ENCODE peak calls at places on chromosomes 4 and X, in six cellular contexts. H is HFF-Myc; S is pancreas; N is bronchial epithelial cell; E is hypothalamus; R is naive thymus-derived CD4-positive, alpha-beta T cell. B is an unnamed sample.

GRCh38 chr4:54400802-54401201 is 171.7 kb downstream of the PDGFRA start:
- DNase-seq in H (peak), S (no peak), N (peak), E (peak), R (no peak), B (no peak)

GRCh38 chrX:115957862-115958490 is 212.6 kb upstream of the AGTR2 start:
- DNase-seq in H (no peak), S (no peak), N (no peak), E (peak), R (no peak), B (no peak)

GRCh38 chr4:126756050-126756809 is 876.5 kb upstream of the INTU start:
- DNase-seq in H (no peak), S (no peak), N (no peak), E (no peak), R (no peak), B (no peak)

GRCh38 chr4:166012129-166013078 is 139.4 kb downstream of the TLL1 start:
- DNase-seq in H (no peak), S (no peak), N (peak), E (no peak), R (no peak), B (peak)

GRCh38 chr4:78426972-78427371 is 124.6 kb upstream of the ANXA3 start:
- DNase-seq in H (no peak), S (no peak), N (no peak), E (no peak), R (no peak), B (no peak)

GRCh38 chr4:148843625-148844024 is 401.4 kb upstream of the NR3C2 start:
- DNase-seq in H (no peak), S (no peak), N (no peak), E (no peak), R (no peak), B (no peak)

GRCh38 chrX:154987940-154988339 is 34.6 kb downstream of the F8 start:
- DNase-seq in H (no peak), S (no peak), N (no peak), E (no peak), R (no peak), B (no peak)

GRCh38 chr4:90127223-90127705 is at the start of gene CCSER1:
- DNase-seq in H (no peak), S (peak), N (peak), E (peak), R (peak), B (no peak)

GRCh38 chr4:26132858-26133257 is 188.0 kb upstream of the RBPJ start:
- DNase-seq in H (no peak), S (no peak), N (no peak), E (no peak), R (no peak), B (no peak)

GRCh38 chrX:47458528-47458927 is 24.5 kb downstream of the ZNF41 start:
- DNase-seq in H (no peak), S (no peak), N (no peak), E (no peak), R (no peak), B (no peak)

GRCh38 chr4:73573794-73574528 is 46.3 kb downstream of the RASSF6 start:
- DNase-seq in H (peak), S (peak), N (peak), E (peak), R (no peak), B (peak)

GRCh38 chr4:78758105-78758504 is 18.0 kb upstream of the BMP2K start:
- DNase-seq in H (no peak), S (no peak), N (no peak), E (no peak), R (no peak), B (no peak)

GRCh38 chr4:158588777-158589176 is 67.1 kb downstream of the RXFP1 start:
- DNase-seq in H (no peak), S (no peak), N (no peak), E (no peak), R (no peak), B (no peak)

GRCh38 chrX:49100704-49101628 is 21.3 kb upstream of the WDR45 start:
- DNase-seq in H (peak), S (peak), N (peak), E (peak), R (peak), B (peak)

GRCh38 chr4:71004281-71004851 is 10.9 kb downstream of the DCK start:
- DNase-seq in H (no peak), S (no peak), N (no peak), E (no peak), R (peak), B (no peak)

GRCh38 chr4:4541661-4542570 is at the start of gene STX18:
- DNase-seq in H (peak), S (peak), N (peak), E (peak), R (peak), B (peak)

GRCh38 chr4:168713193-168713592 is 216.3 kb downstream of the PALLD start:
- DNase-seq in H (no peak), S (no peak), N (no peak), E (no peak), R (no peak), B (no peak)

GRCh38 chrX:123186796-123187195 is 2.7 kb downstream of the GRIA3 start:
- DNase-seq in H (no peak), S (no peak), N (no peak), E (no peak), R (no peak), B (no peak)

GRCh38 chrX:38968344-38968743 is 167.1 kb downstream of the MID1IP1 start:
- DNase-seq in H (no peak), S (no peak), N (no peak), E (no peak), R (no peak), B (no peak)

GRCh38 chrX:111098874-111099273 is 2.9 kb downstream of the PAK3 start:
- DNase-seq in H (no peak), S (peak), N (no peak), E (no peak), R (peak), B (no peak)

GRCh38 chrX:65690057-65690855 is 22.8 kb downstream of the MSN start:
- DNase-seq in H (no peak), S (no peak), N (peak), E (no peak), R (no peak), B (no peak)

GRCh38 chrX:53440631-53441517 is 6.7 kb upstream of the HSD17B10 start:
- DNase-seq in H (no peak), S (peak), N (peak), E (no peak), R (no peak), B (no peak)

GRCh38 chrX:46653482-46653881 is 79.9 kb downstream of the CHST7 start:
- DNase-seq in H (no peak), S (no peak), N (peak), E (no peak), R (no peak), B (no peak)

GRCh38 chrX:132737743-132738142 is 220.7 kb downstream of the HS6ST2 start:
- DNase-seq in H (no peak), S (no peak), N (peak), E (no peak), R (peak), B (no peak)